ENCODE peak calls at places on chromosome 1, in nine cellular contexts. S is NCI-H524; X is BJ; L is naive B cell; F is ovary; V is SW480; G is activated CD8-positive, alpha-beta memory T cell treated with anti-CD3 and anti-CD28 coated beads, Interleukin-2, amount 50 U/mL, for 48 hours; Q is NCI-H1105; Z is stimulated activated CD8-positive, alpha-beta memory T cell treated with anti-CD3 and anti-CD28 coated beads, Interleukin-15, amount 100 ng/mL, for 1 hour. A is an unnamed sample.

GRCh38 chr1:243818978-243819377 is 31.1 kb downstream of the AKT3 start:
- DNase-seq in Z (no peak), V (no peak), G (no peak), F (no peak), L (no peak), Q (no peak), S (peak), X (no peak), A (no peak)

GRCh38 chr1:198528376-198528775 is 12.1 kb downstream of the ATP6V1G3 start:
- DNase-seq in Z (no peak), F (no peak), L (no peak), Q (no peak), S (no peak), G (no peak), X (no peak), V (no peak), A (no peak)

GRCh38 chr1:95742591-95743089 is 508.6 kb downstream of the RWDD3 start:
- DNase-seq in L (no peak), G (no peak), S (peak), F (no peak), Z (no peak), X (no peak), V (peak), Q (peak), A (peak)

GRCh38 chr1:229581485-229581884 is 23.0 kb upstream of the ABCB10 start:
- DNase-seq in G (no peak), Z (no peak), S (no peak), F (no peak), V (no peak), Q (no peak), X (no peak), L (no peak), A (no peak)

GRCh38 chr1:115906627-115907026 is 65.7 kb upstream of the NHLH2 start:
- DNase-seq in Q (no peak), S (no peak), V (no peak), F (no peak), X (no peak), Z (no peak), G (no peak), L (no peak), A (no peak)

GRCh38 chr1:206430031-206430983 is 40.0 kb upstream of the IKBKE start:
- DNase-seq in X (peak), L (no peak), F (no peak), G (no peak), Q (no peak), Z (no peak), V (no peak), S (no peak), A (no peak)

GRCh38 chr1:235972316-235973090 is 92.4 kb downstream of the NID1 start:
- DNase-seq in S (no peak), G (no peak), Q (no peak), X (peak), F (no peak), Z (no peak), L (no peak), V (no peak), A (no peak)

GRCh38 chr1:2974701-2975301 is 46.5 kb upstream of the ACTRT2 start:
- DNase-seq in V (no peak), Z (no peak), G (peak), S (no peak), X (no peak), L (no peak), Q (no peak), F (no peak), A (no peak)

GRCh38 chr1:157580179-157580827 is 17.6 kb downstream of the FCRL4 start:
- DNase-seq in F (no peak), X (peak), V (peak), G (no peak), S (peak), L (peak), Q (peak), Z (peak), A (peak)

GRCh38 chr1:184513421-184513820 is 126.6 kb downstream of the C1orf21 start:
- DNase-seq in L (no peak), V (no peak), X (no peak), S (no peak), Z (no peak), F (no peak), G (no peak), Q (no peak), A (no peak)

GRCh38 chr1:79353224-79353623 is 346.7 kb upstream of the ADGRL4 start:
- DNase-seq in Q (no peak), V (peak), F (no peak), X (no peak), S (peak), L (no peak), Z (no peak), G (no peak), A (no peak)

GRCh38 chr1:232722626-232723025 is 82.6 kb upstream of the MAP10 start:
- DNase-seq in Q (no peak), L (no peak), Z (no peak), F (no peak), G (no peak), X (no peak), V (no peak), S (no peak), A (no peak)

GRCh38 chr1:166975361-166976129 is at the start of gene ILDR2:
- DNase-seq in V (peak), X (no peak), L (peak), F (peak), Z (peak), Q (peak), S (peak), G (peak), A (no peak)

GRCh38 chr1:167791281-167792209 is 69.8 kb downstream of the MPZL1 start:
- DNase-seq in Q (no peak), Z (no peak), F (peak), G (no peak), L (no peak), X (peak), V (no peak), S (peak), A (no peak)

GRCh38 chr1:225919906-225920305 is 4.1 kb downstream of the PYCR2 start:
- DNase-seq in S (no peak), F (peak), Z (no peak), Q (peak), X (peak), L (no peak), V (no peak), G (no peak), A (peak)

GRCh38 chr1:40042337-40042736 is 1.8 kb downstream of the CAP1 start:
- DNase-seq in F (no peak), V (no peak), Q (no peak), S (no peak), G (no peak), L (no peak), Z (no peak), X (no peak), A (no peak)

GRCh38 chr1:31063636-31064035 is 1.9 kb downstream of the PUM1 start:
- DNase-seq in L (no peak), F (no peak), Z (no peak), S (no peak), G (no peak), Q (no peak), V (no peak), X (no peak), A (peak)

GRCh38 chr1:220565670-220566069 is 37.7 kb downstream of the MARK1 start:
- DNase-seq in V (no peak), F (no peak), S (no peak), Z (no peak), L (no peak), G (no peak), X (no peak), Q (no peak), A (peak)

GRCh38 chr1:212727386-212728181 is 27.9 kb upstream of the BATF3 start:
- DNase-seq in Q (no peak), X (no peak), G (no peak), Z (no peak), F (no peak), S (no peak), V (no peak), L (no peak), A (no peak)

GRCh38 chr1:189131576-189131975 is 1346.1 kb downstream of the BRINP3 start:
- DNase-seq in X (no peak), Z (no peak), G (no peak), V (no peak), Q (no peak), L (no peak), F (no peak), S (no peak), A (no peak)

GRCh38 chr1:21293537-21294265 is 3.4 kb upstream of the ECE1 start:
- DNase-seq in L (peak), Z (peak), S (no peak), Q (no peak), G (peak), X (no peak), V (no peak), F (no peak), A (no peak)

GRCh38 chr1:4590766-4591165 is 63.6 kb upstream of the AJAP1 start:
- DNase-seq in Z (no peak), Q (no peak), S (no peak), X (no peak), F (no peak), G (no peak), V (no peak), L (no peak), A (no peak)

GRCh38 chr1:17061486-17062271 is 7.8 kb upstream of the SDHB start:
- DNase-seq in G (no peak), L (no peak), S (no peak), Q (no peak), V (no peak), X (no peak), F (no peak), Z (no peak), A (no peak)

GRCh38 chr1:225603538-225604354 is 49.2 kb downstream of the ENAH start:
- DNase-seq in X (no peak), F (no peak), S (no peak), V (peak), G (no peak), Q (no peak), Z (no peak), L (no peak), A (no peak)

GRCh38 chr1:215652371-215652770 is 85.3 kb downstream of the KCTD3 start:
- DNase-seq in X (no peak), G (no peak), F (no peak), S (no peak), V (no peak), L (no peak), Z (no peak), Q (no peak), A (no peak)

GRCh38 chr1:168134132-168135041 is 2.3 kb downstream of the GPR161 start:
- DNase-seq in V (no peak), F (no peak), X (no peak), Z (no peak), L (no peak), S (no peak), Q (no peak), G (no peak), A (no peak)

GRCh38 chr1:21773585-21773984 is 9.4 kb downstream of the USP48 start:
- DNase-seq in Q (no peak), Z (no peak), S (no peak), F (no peak), X (no peak), L (no peak), G (no peak), V (no peak), A (no peak)